ENCODE peak calls at places on chromosome 17, in eight cellular contexts. R, F, O, L, H, S, N and D are unnamed samples.
A peak's percentile ranks its signal among the peaks of the same experiment; 100 is the strongest.

GRCh38 chr17:32385121-32385520 is 35.2 kb downstream of the ZNF207 start:
- DNase-seq in N (no peak), F (no peak), S (no peak), O (no peak), H (no peak), L (no peak), R (no peak), D (no peak)

GRCh38 chr17:1720856-1721386 is 3.6 kb upstream of the WDR81 start:
- DNase-seq in F (peak; percentile 80), R (peak; percentile 80), H (peak; percentile 85), N (no peak), L (no peak), S (peak; percentile 70), O (no peak), D (no peak)

GRCh38 chr17:48498168-48498840 is 32.5 kb downstream of the HOXB1 start:
- DNase-seq in R (no peak), S (peak; percentile 54), O (no peak), L (no peak), H (no peak), F (no peak), N (no peak), D (no peak)

GRCh38 chr17:61444831-61445230 is 7.4 kb upstream of the TBX4 start:
- DNase-seq in N (no peak), R (no peak), F (no peak), O (no peak), H (no peak), L (no peak), S (no peak), D (no peak)

GRCh38 chr17:15237106-15237425 is 28.1 kb downstream of the PMP22 start:
- DNase-seq in S (no peak), O (no peak), H (no peak), F (no peak), R (peak; percentile 65), L (no peak), N (no peak), D (no peak)

GRCh38 chr17:4506180-4506814 is 7.6 kb downstream of the SPNS2 start:
- DNase-seq in F (no peak), O (no peak), L (no peak), N (no peak), H (no peak), R (no peak), S (no peak), D (no peak)

GRCh38 chr17:49552070-49552751 is 23.5 kb upstream of the NXPH3 start:
- DNase-seq in H (no peak), R (peak; percentile 46), O (no peak), L (no peak), F (no peak), S (no peak), N (no peak), D (no peak)

GRCh38 chr17:75832652-75833400 is 11.4 kb downstream of the UNC13D start:
- DNase-seq in S (peak; percentile 88), L (no peak), F (no peak), H (no peak), R (no peak), O (no peak), N (no peak), D (no peak)

GRCh38 chr17:72422505-72423285 is 301.9 kb downstream of the SOX9 start:
- DNase-seq in S (peak; percentile 73), F (peak; percentile 45), O (no peak), N (no peak), R (peak; percentile 95), H (peak; percentile 80), L (peak; percentile 47), D (no peak)

GRCh38 chr17:76382803-76383644 is 1.4 kb upstream of the SPHK1 start:
- DNase-seq in O (peak; percentile 92), F (peak; percentile 65), H (peak; percentile 86), S (peak; percentile 85), N (no peak), R (peak; percentile 48), L (no peak), D (no peak)

GRCh38 chr17:68861602-68862001 is 93.6 kb downstream of the ABCA8 start:
- DNase-seq in L (no peak), F (no peak), O (no peak), S (no peak), H (no peak), R (no peak), N (no peak), D (no peak)

GRCh38 chr17:68733241-68734176 is 132.3 kb upstream of the FAM20A start:
- DNase-seq in R (peak; percentile 9), F (no peak), H (peak; percentile 37), L (no peak), O (no peak), N (no peak), S (peak; percentile 99), D (no peak)

GRCh38 chr17:72351884-72352346 is 231.1 kb downstream of the SOX9 start:
- DNase-seq in F (no peak), S (peak; percentile 30), N (no peak), L (no peak), R (no peak), H (no peak), O (no peak), D (no peak)

GRCh38 chr17:81165246-81166032 is at the start of gene PVALEF:
- DNase-seq in H (no peak), O (peak; percentile 82), L (no peak), N (no peak), S (peak; percentile 22), F (no peak), R (peak; percentile 43), D (no peak)

GRCh38 chr17:37134050-37134449 is 185.3 kb downstream of the AATF start:
- DNase-seq in H (no peak), S (no peak), R (no peak), N (no peak), L (no peak), O (no peak), F (no peak), D (no peak)

GRCh38 chr17:31696184-31696602 is 162.9 kb downstream of the COPRS start:
- DNase-seq in S (peak; percentile 88), O (no peak), F (peak; percentile 29), L (peak; percentile 70), N (peak; percentile 58), R (no peak), H (peak; percentile 98), D (no peak)

GRCh38 chr17:17724307-17724921 is 43.2 kb downstream of the RAI1 start:
- DNase-seq in F (no peak), L (no peak), O (no peak), R (no peak), S (peak; percentile 92), H (peak; percentile 62), N (no peak), D (no peak)

GRCh38 chr17:75551276-75551675 is 25.8 kb downstream of the LLGL2 start:
- DNase-seq in L (no peak), H (no peak), F (no peak), R (no peak), O (no peak), N (no peak), S (no peak), D (no peak)

GRCh38 chr17:61579961-61580360 is 11.1 kb downstream of the NACA2 start:
- DNase-seq in R (no peak), F (no peak), L (no peak), O (no peak), H (peak; percentile 83), S (no peak), N (no peak), D (no peak)

GRCh38 chr17:65857713-65858112 is 296.3 kb upstream of the AXIN2 start:
- DNase-seq in H (peak; percentile 33), O (no peak), F (no peak), L (no peak), R (no peak), S (no peak), N (no peak), D (no peak)

GRCh38 chr17:8892338-8892690 is 24.8 kb upstream of the PIK3R6 start:
- DNase-seq in O (no peak), N (no peak), L (no peak), R (no peak), S (no peak), H (no peak), F (no peak), D (no peak)

GRCh38 chr17:55303008-55303493 is 38.3 kb downstream of the HLF start:
- DNase-seq in H (no peak), L (no peak), O (no peak), S (no peak), N (no peak), F (no peak), R (no peak), D (no peak)

GRCh38 chr17:55303701-55304145 is 39.0 kb downstream of the HLF start:
- DNase-seq in F (no peak), N (no peak), L (no peak), O (no peak), H (peak; percentile 6), R (no peak), S (no peak), D (no peak)

GRCh38 chr17:55300479-55301290 is 35.9 kb downstream of the HLF start:
- DNase-seq in L (no peak), F (no peak), S (no peak), O (no peak), R (no peak), H (no peak), N (no peak), D (no peak)

GRCh38 chr17:55301521-55302406 is 37.0 kb downstream of the HLF start:
- DNase-seq in N (no peak), R (peak; percentile 75), O (no peak), H (peak; percentile 34), S (no peak), F (peak; percentile 45), L (no peak), D (no peak)

GRCh38 chr17:55302407-55302787 is 37.6 kb downstream of the HLF start:
- DNase-seq in O (no peak), L (no peak), H (no peak), R (no peak), S (no peak), F (no peak), N (no peak), D (no peak)
- H3K4me1 ChIP-seq in O (no peaks in the 10 kb centered on the region), L (no peaks in the 10 kb centered on the region), H (peaks cover 12% of the 10 kb centered on the region), R (peaks cover 5% of the 10 kb centered on the region), S (no peaks in the 10 kb centered on the region), F (no peaks in the 10 kb centered on the region), N (no peaks in the 10 kb centered on the region), D (no peaks in the 10 kb centered on the region)

GRCh38 chr17:40346061-40346767 is 18.3 kb downstream of the GJD3 start:
- DNase-seq in S (no peak), N (no peak), F (no peak), H (no peak), L (no peak), O (no peak), R (no peak), D (no peak)
- H3K4me1 ChIP-seq in S (peaks cover 44% of the 10 kb centered on the region), N (peaks cover 56% of the 10 kb centered on the region), F (peaks cover 55% of the 10 kb centered on the region), H (peaks cover 70% of the 10 kb centered on the region), L (peaks cover 7% of the 10 kb centered on the region), O (peaks cover 86% of the 10 kb centered on the region), R (peaks cover 30% of the 10 kb centered on the region), D (peaks cover 82% of the 10 kb centered on the region)

GRCh38 chr17:78539771-78540170 is 37.4 kb downstream of the DNAH17 start:
- DNase-seq in R (no peak), O (no peak), L (no peak), N (no peak), F (no peak), H (no peak), S (no peak), D (no peak)
- H3K4me1 ChIP-seq in R (no peaks in the 10 kb centered on the region), O (peaks cover 12% of the 10 kb centered on the region), L (no peaks in the 10 kb centered on the region), N (no peaks in the 10 kb centered on the region), F (peaks cover 9% of the 10 kb centered on the region), H (peaks cover 3% of the 10 kb centered on the region), S (no peaks in the 10 kb centered on the region), D (no peaks in the 10 kb centered on the region)

DNA sequence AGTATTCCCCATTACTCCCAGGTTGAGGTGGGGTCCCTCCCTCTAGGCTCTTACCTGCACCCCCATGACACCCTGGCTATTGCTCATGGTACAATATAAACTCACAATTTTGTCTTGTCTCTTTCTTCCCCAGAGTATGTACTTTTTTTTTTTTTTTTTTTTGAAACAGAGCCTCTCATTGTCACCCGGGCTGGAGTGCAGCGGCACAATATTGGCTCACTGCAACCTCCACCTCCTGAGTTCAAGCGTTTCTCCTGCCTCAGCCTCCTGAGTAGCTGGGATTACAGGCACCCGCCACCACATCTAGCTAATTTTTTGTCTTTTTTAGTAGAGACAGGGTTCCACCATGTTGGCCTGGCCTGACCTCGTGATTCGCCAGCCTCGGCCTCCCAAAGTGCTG is 8.5 kb downstream of the KANSL1 start:
- DNase-seq in R (no peak), O (no peak), F (no peak), H (no peak), L (no peak), S (no peak), N (no peak), D (no peak)
- H3K4me1 ChIP-seq in R (peaks cover 14% of the 10 kb centered on the region), O (peaks cover 100% of the 10 kb centered on the region), F (peaks cover 25% of the 10 kb centered on the region), H (peaks cover 17% of the 10 kb centered on the region), L (no peaks in the 10 kb centered on the region), S (peaks cover 17% of the 10 kb centered on the region), N (peaks cover 71% of the 10 kb centered on the region), D (peaks cover 37% of the 10 kb centered on the region)